ENCODE peak calls at places on chromosomes 6 and 20, in six cellular contexts. R, H, S, P, K and F are unnamed samples.

GRCh38 chr6:74333406-74333805 is 637.4 kb downstream of the CD109 start:
- DNase-seq in R (no peak), H (no peak), S (no peak), P (no peak), K (no peak), F (no peak)

GRCh38 chr6:40440083-40440482 is 147.1 kb downstream of the LRFN2 start:
- DNase-seq in R (no peak), H (no peak), S (no peak), P (no peak), K (no peak), F (no peak)

GRCh38 chr6:133945158-133945557 is 7.9 kb upstream of the TBPL1 start:
- DNase-seq in R (no peak), H (no peak), S (no peak), P (no peak), K (no peak), F (no peak)

GRCh38 chr6:74250161-74250560 is 554.2 kb downstream of the CD109 start:
- DNase-seq in R (no peak), H (no peak), S (no peak), P (no peak), K (no peak), F (no peak)

GRCh38 chr6:82363368-82364086 is at the start of gene TPBG:
- DNase-seq in R (no peak), H (peak), S (peak), P (no peak), K (peak), F (peak)

GRCh38 chr20:9831032-9831431 is 7.8 kb downstream of the PAK5 start:
- DNase-seq in R (no peak), H (no peak), S (no peak), P (no peak), K (no peak), F (no peak)

GRCh38 chr6:17013701-17014100 is 88.1 kb upstream of the STMND1 start:
- DNase-seq in R (no peak), H (no peak), S (no peak), P (no peak), K (no peak), F (no peak)

GRCh38 chr6:102327697-102328227 is 934.3 kb downstream of the GRIK2 start:
- DNase-seq in R (no peak), H (no peak), S (no peak), P (no peak), K (no peak), F (no peak)

GRCh38 chr20:6604179-6604578 is 163.3 kb upstream of the BMP2 start:
- DNase-seq in R (no peak), H (no peak), S (no peak), P (no peak), K (no peak), F (no peak)

GRCh38 chr6:30129818-30130679 is 5.9 kb upstream of the TRIM40 start:
- DNase-seq in R (no peak), H (no peak), S (no peak), P (no peak), K (no peak), F (no peak)

GRCh38 chr20:45080867-45081616 is 19.9 kb downstream of the KCNS1 start:
- DNase-seq in R (no peak), H (no peak), S (peak), P (no peak), K (peak), F (no peak)

GRCh38 chr20:6582449-6582848 is 185.0 kb upstream of the BMP2 start:
- DNase-seq in R (no peak), H (no peak), S (no peak), P (no peak), K (no peak), F (no peak)